ENCODE peak calls at places on chromosomes 13 and 19, in four cellular contexts. F is non-pigmented ciliary epithelial cell, O is HFF-Myc, P is heart right ventricle. B is an unnamed sample.

GRCh38 chr19:35306473-35307246 is 14.7 kb downstream of the MAG start:
- DNase-seq in F (no peak), O (no peak), P (no peak), B (no peak)

GRCh38 chr19:29121684-29122083 is 91.3 kb downstream of the UQCRFS1 start:
- DNase-seq in F (no peak), O (no peak), P (no peak), B (no peak)

GRCh38 chr13:82370306-82370705 is 1512.0 kb downstream of the SLITRK1 start:
- DNase-seq in F (no peak), O (no peak), P (no peak), B (peak)

GRCh38 chr13:114035583-114036501 is 62.0 kb upstream of the C13orf46 start:
- DNase-seq in F (no peak), O (no peak), P (no peak), B (no peak)

GRCh38 chr13:65417953-65418352 is 1812.2 kb downstream of the PCDH9 start:
- DNase-seq in F (no peak), O (no peak), P (no peak), B (no peak)

GRCh38 chr13:91572944-91573535 is 174.6 kb downstream of the GPC5 start:
- DNase-seq in F (no peak), O (no peak), P (no peak), B (peak)

GRCh38 chr19:33740811-33741396 is 55.8 kb upstream of the KCTD15 start:
- DNase-seq in F (no peak), O (peak), P (peak), B (peak)

GRCh38 chr19:18191640-18192062 is 1.4 kb upstream of the MPV17L2 start:
- DNase-seq in F (no peak), O (no peak), P (no peak), B (no peak)

GRCh38 chr13:110323172-110323851 is 16.2 kb downstream of the COL4A2 start:
- DNase-seq in F (no peak), O (no peak), P (no peak), B (no peak)

GRCh38 chr13:37475151-37475550 is 123.4 kb downstream of the POSTN start:
- DNase-seq in F (no peak), O (no peak), P (no peak), B (no peak)

GRCh38 chr13:61414686-61415664 is 674 bp downstream of the PCDH20 start:
- DNase-seq in F (no peak), O (no peak), P (no peak), B (peak)

GRCh38 chr19:35675589-35676140 is 9.3 kb downstream of the UPK1A start:
- DNase-seq in F (no peak), O (no peak), P (no peak), B (no peak)

GRCh38 chr13:30743319-30744055 is 8.1 kb downstream of the ALOX5AP start:
- DNase-seq in F (peak), O (peak), P (no peak), B (peak)

GRCh38 chr13:42762251-42762650 is 19.1 kb upstream of the FAM216B start:
- DNase-seq in F (no peak), O (no peak), P (no peak), B (no peak)